ENCODE peak calls at places on chromosomes 1 and 21, in four cellular contexts. B is left ventricle myocardium inferior, M is GM12865, A is GM13977. R is an unnamed sample.

GRCh38 chr1:96259399-96259798 is 462.2 kb upstream of the PTBP2 start:
- DNase-seq in B (no peak), M (no peak), A (no peak), R (no peak)

GRCh38 chr1:201020647-201021332 is 2.7 kb downstream of the KIF21B start:
- DNase-seq in M (peak), A (no peak), B (no peak), R (no peak)

GRCh38 chr1:93613895-93614294 is 67.7 kb downstream of the BCAR3 start:
- DNase-seq in M (no peak), B (peak), A (no peak), R (no peak)

GRCh38 chr21:45594721-45595489 is 48.6 kb upstream of the PCBP3 start:
- DNase-seq in B (no peak), A (no peak), M (no peak), R (no peak)

GRCh38 chr1:99507906-99508732 is 137.8 kb upstream of the PALMD start:
- DNase-seq in A (no peak), M (no peak), B (no peak), R (no peak)

GRCh38 chr1:193285626-193286025 is 99.2 kb upstream of the B3GALT2 start:
- DNase-seq in B (no peak), M (no peak), A (no peak), R (no peak)

GRCh38 chr1:203805689-203806088 is 10.3 kb downstream of the ZBED6 start:
- DNase-seq in M (no peak), B (no peak), A (no peak), R (no peak)

GRCh38 chr21:45486443-45487160 is 55.6 kb downstream of the SLC19A1 start:
- DNase-seq in A (no peak), M (no peak), B (no peak), R (no peak)

GRCh38 chr1:67717876-67718275 is 32.9 kb downstream of the GADD45A start:
- DNase-seq in M (no peak), B (no peak), A (no peak), R (no peak)

GRCh38 chr1:93702102-93702827 is 20.6 kb upstream of the BCAR3 start:
- DNase-seq in M (peak), A (no peak), B (peak), R (peak)

GRCh38 chr1:217133092-217133491 is 409.9 kb upstream of the ESRRG start:
- DNase-seq in A (no peak), B (no peak), M (no peak), R (no peak)

GRCh38 chr1:209899948-209900347 is 38.1 kb upstream of the SYT14 start:
- DNase-seq in B (no peak), M (peak), A (peak), R (no peak)

GRCh38 chr1:184219414-184219813 is 167.4 kb upstream of the C1orf21 start:
- DNase-seq in B (no peak), A (no peak), M (no peak), R (no peak)

GRCh38 chr21:34351786-34352241 is 12.0 kb upstream of the KCNE2 start:
- DNase-seq in B (peak), A (peak), M (peak), R (peak)

GRCh38 chr21:44199448-44199847 is 41.3 kb downstream of the ICOSLG start:
- DNase-seq in A (no peak), M (no peak), B (no peak), R (no peak)

GRCh38 chr1:17878837-17879236 is 123.7 kb downstream of the ACTL8 start:
- DNase-seq in M (no peak), B (no peak), A (no peak), R (no peak)

DNA sequence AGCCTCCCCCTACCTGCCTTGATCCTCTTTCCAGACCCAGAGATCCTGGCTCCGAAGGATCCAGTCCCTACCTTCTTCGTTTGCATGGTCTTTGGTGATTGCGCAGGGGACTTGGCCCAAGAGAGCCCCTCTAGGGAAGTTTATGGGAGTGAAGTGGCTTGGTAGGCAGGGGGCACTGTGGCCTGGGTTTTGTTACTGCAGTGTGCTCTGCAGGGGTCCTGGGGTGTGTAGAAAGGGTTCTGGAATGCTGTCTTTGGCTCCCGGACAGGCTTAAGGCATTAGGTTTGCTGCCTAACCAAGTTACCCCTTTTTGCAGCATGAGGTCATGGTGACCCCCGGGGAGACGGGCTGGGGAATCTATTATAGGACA is 3.8 kb downstream of the ATP8B2 start:
- DNase-seq in B (no peak), A (no peak), M (no peak), R (no peak)
- TF ChIP-seq CTCF in B (no peak), A (no peak), M (no peak), R (no peak)

GRCh38 chr21:38037416-38037815 is 121.2 kb upstream of the KCNJ6 start:
- DNase-seq in B (no peak), M (no peak), A (no peak), R (no peak)
- TF ChIP-seq CTCF in B (no peak), M (no peak), A (no peak), R (no peak)

GRCh38 chr1:25874209-25874608 is 1.3 kb downstream of the PAQR7 start:
- DNase-seq in B (no peak), A (no peak), M (no peak), R (no peak)

GRCh38 chr1:25875856-25876692 is 566 bp upstream of the PAQR7 start:
- DNase-seq in M (no peak), A (no peak), B (no peak), R (no peak)

GRCh38 chr1:25874635-25875153 is 814 bp downstream of the PAQR7 start:
- DNase-seq in B (no peak), A (peak), M (no peak), R (no peak)

GRCh38 chr1:25876693-25877077 is 1.2 kb upstream of the PAQR7 start:
- DNase-seq in A (no peak), B (no peak), M (no peak), R (no peak)

GRCh38 chr1:25875154-25875855 is at the start of gene PAQR7:
- DNase-seq in A (peak), M (peak), B (peak), R (peak)
- TF ChIP-seq CTCF in A (no peak), M (no peak), B (peak), R (no peak)

GRCh38 chr1:174074757-174075156 is 52.6 kb upstream of the RC3H1 start:
- DNase-seq in B (no peak), A (peak), M (peak), R (no peak)
- TF ChIP-seq CTCF in B (peak), A (peak), M (peak), R (no peak)

GRCh38 chr1:24424990-24425389 is 9.4 kb downstream of the NIPAL3 start:
- DNase-seq in M (no peak), A (no peak), B (no peak), R (no peak)
- TF ChIP-seq CTCF in M (no peak), A (no peak), B (no peak), R (no peak)

DNA sequence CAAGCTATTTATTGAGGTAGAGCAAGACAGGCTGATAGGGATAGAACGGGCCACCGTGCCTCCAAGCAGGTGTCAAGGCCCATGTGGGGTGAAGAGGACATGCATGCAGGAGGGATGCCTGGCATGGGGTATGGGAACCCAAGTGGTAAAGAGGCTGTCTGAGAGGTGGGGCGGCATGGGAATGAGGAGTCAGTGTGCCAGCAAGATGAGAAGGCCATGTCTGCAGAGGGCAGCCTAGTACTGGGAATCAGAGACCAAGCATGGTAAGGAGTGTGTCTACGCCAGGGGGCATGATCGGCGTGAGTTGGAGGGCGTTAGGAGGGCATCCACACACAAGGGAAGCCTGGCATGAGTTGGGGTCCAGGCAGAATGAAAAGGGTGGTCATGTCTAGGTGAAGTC is 303.7 kb upstream of the PLD5 start:
- DNase-seq in M (peak), B (no peak), A (no peak), R (no peak)
- TF ChIP-seq CTCF in M (peak), B (no peak), A (no peak), R (no peak)

GRCh38 chr1:86489242-86489878 is 20.6 kb downstream of the CLCA1 start:
- DNase-seq in M (no peak), A (no peak), B (no peak), R (no peak)
- TF ChIP-seq CTCF in M (no peak), A (no peak), B (no peak), R (no peak)

DNA sequence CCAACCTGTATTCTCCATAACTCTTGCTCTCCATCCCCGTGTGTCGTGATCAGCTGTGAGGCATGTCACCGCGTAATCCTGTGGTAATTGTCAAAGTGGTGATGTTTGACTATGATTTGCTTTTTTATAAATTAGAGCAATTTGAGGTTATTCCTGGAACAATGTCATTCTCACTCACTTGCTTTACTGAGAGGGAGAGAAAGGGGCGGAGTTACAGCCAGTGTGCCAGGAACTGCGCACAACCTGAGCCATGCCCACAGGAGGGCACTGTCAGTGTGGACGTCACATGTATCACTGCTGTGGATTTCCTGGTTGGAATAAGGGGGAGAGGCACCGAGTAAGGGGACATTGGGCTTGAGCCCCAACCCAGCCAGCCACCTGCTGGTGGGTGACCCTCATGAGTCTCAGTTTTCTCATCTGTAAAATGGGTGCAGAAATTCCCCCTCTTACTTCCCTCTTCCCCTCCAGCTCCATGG is 6.9 kb downstream of the ADGRB2 start:
- DNase-seq in A (no peak), B (no peak), M (no peak), R (no peak)
- TF ChIP-seq CTCF in A (no peak), B (no peak), M (no peak), R (no peak)

GRCh38 chr21:29943885-29944284 is 4.1 kb upstream of the GRIK1 start:
- DNase-seq in M (peak), A (no peak), B (no peak), R (no peak)
- TF ChIP-seq CTCF in M (no peak), A (no peak), B (peak), R (no peak)

DNA sequence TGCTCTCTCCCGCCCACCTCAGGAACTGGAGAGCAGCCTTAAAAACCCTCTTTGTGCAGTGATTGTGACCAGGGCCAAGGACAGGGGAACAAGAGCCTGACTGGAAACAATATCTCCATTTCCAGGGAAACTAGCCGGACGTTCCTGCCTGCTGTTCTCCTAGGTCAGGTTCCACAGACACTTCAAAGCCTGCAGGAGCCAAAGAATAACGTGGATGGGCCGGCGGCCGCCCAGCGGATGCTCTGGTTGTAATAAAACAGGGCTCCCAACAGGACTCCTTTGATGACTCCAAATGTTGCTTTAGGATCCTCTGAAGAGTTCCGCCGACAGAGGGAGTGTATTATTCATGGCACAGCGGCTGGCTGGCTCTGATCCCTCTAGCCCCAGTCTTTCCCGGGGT is 162.2 kb downstream of the PLXNA2 start:
- DNase-seq in M (no peak), A (no peak), B (no peak), R (no peak)
- TF ChIP-seq CTCF in M (no peak), A (no peak), B (peak), R (no peak)